ENCODE peak calls at places on chromosomes 12 and 14, in ten cellular contexts. S is MM.1S, J is body of pancreas, I is left ventricle myocardium inferior, E is fibroblast of lung, T is Peyer's patch, M is transverse colon, H is endodermal cell, P is brain microvascular endothelial cell, Q is stomach. Z is an unnamed sample. For H3K27me3, the result is how much of the 10 kb centered on the place peaks cover.

GRCh38 chr14:59788176-59788575 is 82.4 kb downstream of the RTN1 start:
- DNase-seq in P (no peak), T (no peak), M (no peak), S (no peak), E (no peak), I (no peak), Q (peak), J (no peak), H (no peak), Z (no peak)

GRCh38 chr14:47227051-47227600 is 448.3 kb downstream of the MDGA2 start:
- DNase-seq in S (no peak), I (no peak), E (peak), M (no peak), P (peak), H (no peak), J (no peak), T (no peak), Q (no peak), Z (no peak)

GRCh38 chr12:55931780-55932545 is 1.0 kb downstream of the DGKA start:
- DNase-seq in E (peak), P (no peak), S (no peak), M (peak), T (peak), Q (peak), J (peak), H (peak), I (peak), Z (no peak)

GRCh38 chr14:73886449-73887115 is at the start of gene ZNF410:
- DNase-seq in E (peak), J (peak), Q (peak), S (peak), M (peak), P (peak), H (peak), I (peak), T (peak), Z (peak)

GRCh38 chr12:92478692-92479091 is 224.1 kb upstream of the PLEKHG7 start:
- DNase-seq in S (peak), M (no peak), E (no peak), Q (no peak), J (no peak), P (no peak), T (no peak), I (no peak), H (no peak), Z (no peak)

GRCh38 chr14:70856851-70857498 is 47.7 kb upstream of the MAP3K9 start:
- DNase-seq in E (peak), S (no peak), P (peak), T (no peak), H (peak), I (no peak), J (no peak), Q (no peak), M (no peak), Z (no peak)

GRCh38 chr14:69204753-69205152 is 13.5 kb downstream of the EXD2 start:
- DNase-seq in M (no peak), S (no peak), P (no peak), E (peak), J (no peak), I (no peak), Q (no peak), H (no peak), T (no peak), Z (no peak)

GRCh38 chr14:89012272-89013097 is 188.0 kb downstream of the TTC8 start:
- DNase-seq in I (no peak), T (no peak), P (no peak), J (no peak), M (peak), E (no peak), Q (no peak), H (no peak), S (no peak), Z (no peak)

GRCh38 chr12:64780220-64780530 is 21.0 kb upstream of the GNS start:
- DNase-seq in J (no peak), T (no peak), M (no peak), H (no peak), I (no peak), Q (no peak), E (no peak), S (no peak), P (no peak), Z (no peak)

GRCh38 chr14:55605793-55606192 is 25.8 kb downstream of the KTN1 start:
- DNase-seq in I (no peak), J (no peak), P (no peak), E (peak), M (no peak), H (no peak), T (no peak), Q (no peak), S (no peak), Z (no peak)

GRCh38 chr12:46547421-46548340 is 175.1 kb upstream of the SLC38A2 start:
- DNase-seq in S (no peak), T (no peak), M (no peak), H (no peak), J (no peak), P (no peak), E (peak), Q (no peak), I (no peak), Z (no peak)

GRCh38 chr12:66803972-66804371 is 125.1 kb upstream of the GRIP1 start:
- DNase-seq in T (no peak), S (no peak), J (no peak), I (no peak), Q (no peak), M (no peak), P (no peak), E (peak), H (no peak), Z (no peak)

GRCh38 chr12:104581000-104581570 is 124.3 kb downstream of the CHST11 start:
- DNase-seq in T (no peak), P (no peak), H (no peak), S (no peak), Q (no peak), I (no peak), J (no peak), E (no peak), M (no peak), Z (no peak)
- H3K27me3 ChIP-seq in T (under half), P (under half), H (under half), S (under half), Q (under half), I (under half), J (under half), E (under half), M (under half), Z (under half)

GRCh38 chr12:53781218-53781801 is 29.5 kb upstream of the CISTR start:
- DNase-seq in I (no peak), E (no peak), M (no peak), S (no peak), H (no peak), P (no peak), J (no peak), Q (no peak), T (no peak), Z (no peak)
- H3K27ac ChIP-seq in I (no peak), E (no peak), M (no peak), S (no peak), H (no peak), P (no peak), J (no peak), Q (no peak), T (no peak), Z (no peak)

GRCh38 chr14:92321701-92322100 is 1.3 kb upstream of the SLC24A4 start:
- DNase-seq in J (no peak), H (no peak), S (no peak), M (no peak), T (no peak), I (no peak), Q (no peak), P (no peak), E (no peak), Z (no peak)

GRCh38 chr14:92323916-92324818 is 1.2 kb downstream of the SLC24A4 start:
- DNase-seq in M (no peak), E (no peak), Q (no peak), J (no peak), P (no peak), H (no peak), I (no peak), S (no peak), T (no peak), Z (no peak)

GRCh38 chr14:92325835-92326234 is 2.9 kb downstream of the SLC24A4 start:
- DNase-seq in S (no peak), Q (no peak), I (no peak), H (peak), E (no peak), J (no peak), M (no peak), P (no peak), T (no peak), Z (no peak)

GRCh38 chr14:92322516-92322915 is 449 bp upstream of the SLC24A4 start:
- DNase-seq in E (no peak), T (no peak), S (no peak), J (no peak), H (peak), P (no peak), Q (no peak), I (no peak), M (no peak), Z (no peak)

GRCh38 chr14:92323031-92323915 is at the start of gene SLC24A4:
- DNase-seq in Q (no peak), H (peak), P (no peak), T (no peak), S (no peak), E (peak), I (no peak), M (no peak), J (no peak), Z (no peak)
- H3K27me3 ChIP-seq in Q (under half), H (half or more), P (under half), T (under half), S (under half), E (under half), I (half or more), M (half or more), J (under half), Z (under half)

DNA sequence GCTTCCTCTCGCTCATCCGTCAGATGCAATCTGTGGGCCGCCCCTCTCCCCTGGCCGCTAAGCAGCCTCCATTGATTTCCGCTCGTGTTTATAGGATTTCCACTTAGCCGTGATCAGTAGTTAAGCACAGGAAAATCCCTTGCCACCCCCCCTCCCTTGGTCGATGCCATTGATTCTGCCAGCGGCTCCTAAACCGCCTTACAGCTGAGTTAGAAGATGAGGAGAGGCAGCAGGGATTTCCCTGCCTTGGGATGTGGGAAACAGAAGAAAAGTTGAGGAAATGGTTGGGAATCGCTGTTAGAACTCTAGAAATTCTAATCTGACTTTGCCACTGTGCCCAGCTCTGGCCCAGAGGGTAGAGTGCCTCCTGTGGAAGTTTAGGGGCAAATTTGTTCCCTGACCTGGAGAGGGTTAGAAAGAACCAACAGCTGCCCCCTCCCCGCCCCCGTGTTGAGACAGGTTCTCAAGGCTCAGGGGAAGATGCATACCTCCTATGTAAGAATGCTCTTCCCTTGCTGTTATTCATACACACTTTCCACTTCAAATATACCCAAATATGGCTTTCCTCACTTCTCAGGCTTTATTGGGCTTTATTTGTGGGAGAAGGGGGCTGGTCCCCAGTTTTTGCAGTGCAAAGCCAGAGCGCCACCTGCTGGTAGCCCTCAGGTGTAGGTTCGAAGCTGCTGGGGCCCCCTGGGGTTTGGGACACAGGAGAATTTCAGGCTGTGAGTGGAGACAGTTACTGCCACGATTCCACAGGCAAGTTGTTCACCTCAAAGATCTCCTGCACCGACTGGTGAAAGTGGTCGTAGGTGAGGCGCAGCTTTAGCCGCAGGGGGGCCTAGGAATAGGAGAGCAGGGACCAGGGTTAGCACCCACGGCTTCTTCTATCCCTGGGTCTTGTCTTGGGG is 3.2 kb downstream of the THTPA start:
- DNase-seq in T (peak), I (peak), H (peak), M (peak), S (peak), J (no peak), P (peak), Q (peak), E (peak), Z (peak)
- H3K27ac ChIP-seq in T (no peak), I (no peak), H (no peak), M (no peak), S (no peak), J (no peak), P (no peak), Q (no peak), E (no peak), Z (no peak)

DNA sequence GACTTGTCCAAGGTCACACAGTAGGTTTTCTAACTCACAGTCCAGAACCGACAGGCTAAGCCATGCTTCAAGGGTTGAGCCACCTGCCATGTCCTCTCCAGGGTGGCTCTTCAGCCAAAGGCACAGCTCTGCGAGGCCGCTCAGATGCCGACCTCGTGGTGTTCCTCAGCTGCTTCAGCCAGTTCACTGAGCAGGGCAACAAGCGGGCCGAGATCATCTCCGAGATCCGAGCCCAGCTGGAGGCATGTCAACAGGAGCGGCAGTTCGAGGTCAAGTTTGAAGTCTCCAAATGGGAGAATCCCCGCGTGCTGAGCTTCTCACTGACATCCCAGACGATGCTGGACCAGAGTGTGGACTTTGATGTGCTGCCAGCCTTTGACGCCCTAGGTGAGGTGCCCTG is 12.7 kb upstream of the OAS2 start:
- DNase-seq in S (no peak), H (peak), I (no peak), J (no peak), T (no peak), Q (no peak), P (no peak), M (no peak), E (no peak), Z (no peak)
- H3K27me3 ChIP-seq in S (under half), H (under half), I (under half), J (under half), T (under half), Q (under half), P (under half), M (under half), E (under half), Z (under half)

GRCh38 chr14:53516261-53516774 is 363.2 kb upstream of the DDHD1 start:
- DNase-seq in E (peak), H (no peak), J (no peak), I (no peak), M (no peak), P (peak), T (no peak), S (no peak), Q (no peak), Z (no peak)
- H3K27ac ChIP-seq in E (peak), H (no peak), J (no peak), I (no peak), M (peak), P (peak), T (no peak), S (no peak), Q (no peak), Z (no peak)

GRCh38 chr14:36498938-36499337 is 21.1 kb downstream of the NKX2-1 start:
- DNase-seq in P (no peak), Q (no peak), I (no peak), T (no peak), H (no peak), S (no peak), J (no peak), E (no peak), M (no peak), Z (no peak)
- H3K27me3 ChIP-seq in P (under half), Q (under half), I (half or more), T (under half), H (half or more), S (under half), J (under half), E (under half), M (half or more), Z (under half)

DNA sequence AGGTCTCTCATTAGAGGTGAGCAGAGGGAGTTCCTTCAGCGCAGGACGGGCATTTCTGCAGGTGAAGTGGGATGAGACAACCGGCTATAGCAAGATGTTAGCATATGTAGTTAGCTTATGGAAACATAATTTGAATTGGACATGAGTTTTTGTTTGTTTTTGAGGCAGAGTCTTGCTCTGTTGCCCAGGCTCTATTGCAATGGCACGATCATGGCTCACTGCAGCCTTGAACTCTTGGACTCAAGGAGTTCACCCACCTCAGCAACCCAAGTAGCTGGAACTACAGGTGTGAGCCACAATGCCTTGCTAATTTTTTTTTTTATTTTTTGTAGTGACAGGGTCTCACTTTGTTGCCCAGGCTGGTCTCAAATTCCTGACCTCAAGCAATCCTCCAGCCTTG is 69.2 kb downstream of the RCOR1 start:
- DNase-seq in H (no peak), M (no peak), I (no peak), S (no peak), T (no peak), J (no peak), Q (no peak), P (no peak), E (no peak), Z (no peak)
- H3K27ac ChIP-seq in H (no peak), M (no peak), I (no peak), S (no peak), T (no peak), J (no peak), Q (no peak), P (no peak), E (no peak), Z (no peak)

GRCh38 chr12:130104114-130104513 is 58.1 kb upstream of the FZD10 start:
- DNase-seq in J (no peak), S (no peak), P (no peak), T (no peak), H (peak), Q (no peak), I (no peak), M (no peak), E (no peak), Z (no peak)

GRCh38 chr12:130100634-130101033 is 61.6 kb upstream of the FZD10 start:
- DNase-seq in S (no peak), J (no peak), T (no peak), P (no peak), H (no peak), Q (no peak), M (no peak), E (no peak), I (no peak), Z (no peak)

GRCh38 chr12:130102266-130102665 is 60.0 kb upstream of the FZD10 start:
- DNase-seq in I (no peak), J (no peak), M (no peak), Q (no peak), H (no peak), P (no peak), T (no peak), S (no peak), E (no peak), Z (no peak)

GRCh38 chr12:130098301-130099005 is 63.8 kb upstream of the FZD10 start:
- DNase-seq in T (no peak), J (no peak), M (no peak), S (no peak), Q (no peak), H (no peak), I (no peak), P (no peak), E (no peak), Z (no peak)

DNA sequence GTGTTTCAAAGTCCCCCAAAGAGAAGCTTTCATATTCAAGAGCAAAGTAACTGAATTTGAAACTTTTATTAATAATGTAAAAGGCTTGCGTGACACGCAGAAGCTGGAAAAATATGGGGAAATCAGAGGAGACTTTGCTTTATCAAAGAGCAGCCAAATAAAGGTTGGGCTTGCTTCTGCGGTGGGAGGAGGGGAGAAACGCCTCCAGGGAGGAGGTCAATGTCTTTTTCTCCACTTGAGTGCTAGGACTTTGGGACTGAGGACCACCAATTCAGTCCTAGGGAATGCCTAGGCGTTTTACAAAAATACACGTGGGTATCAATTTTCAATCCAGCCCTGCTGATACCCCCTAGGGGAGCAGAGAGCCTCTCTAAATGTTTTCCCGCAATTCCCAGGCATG is 60.9 kb upstream of the FZD10 start:
- DNase-seq in P (no peak), H (no peak), Q (no peak), I (no peak), E (no peak), S (no peak), J (no peak), T (no peak), M (no peak), Z (no peak)
- H3K27me3 ChIP-seq in P (under half), H (under half), Q (under half), I (half or more), E (under half), S (under half), J (under half), T (under half), M (under half), Z (under half)